ENCODE peak calls at places on chromosomes 5 and 9, in ten cellular contexts. U is retinal pigment epithelial cell, P is adipocyte, K is skeletal muscle cell, E is lower leg skin, M is Peyer's patch, L is astrocyte of the spinal cord, D is AG09309, Q is GM23338, J is AG10803. X is an unnamed sample.

GRCh38 chr5:117246386-117246785 is 671.8 kb upstream of the SEMA6A start:
- DNase-seq in M (no peak), K (no peak), J (no peak), P (no peak), U (no peak), Q (no peak), D (no peak), L (no peak), E (no peak), X (no peak)

GRCh38 chr5:59760798-59761348 is 132.7 kb downstream of the PDE4D start:
- DNase-seq in M (no peak), L (peak; percentile 78), D (no peak), J (peak; percentile 37), Q (no peak), K (peak; percentile 79), E (no peak), P (peak; percentile 25), U (no peak), X (peak; percentile 55)

GRCh38 chr5:851553-851952 is 767 bp upstream of the ZDHHC11 start:
- DNase-seq in P (no peak), E (peak; percentile 81), M (peak; percentile 34), L (no peak), K (no peak), D (no peak), U (no peak), J (no peak), Q (no peak), X (no peak)

GRCh38 chr9:111106202-111106601 is 67.9 kb upstream of the LPAR1 start:
- DNase-seq in U (no peak), L (no peak), J (no peak), E (no peak), K (no peak), Q (peak; percentile 10), P (no peak), M (no peak), D (no peak), X (no peak)

GRCh38 chr9:92196909-92197308 is 81.7 kb upstream of the SPTLC1 start:
- DNase-seq in K (no peak), L (no peak), J (peak; percentile 69), E (no peak), D (peak; percentile 66), U (peak; percentile 30), M (no peak), Q (no peak), P (peak; percentile 8), X (peak; percentile 65)

GRCh38 chr5:31442253-31442820 is 89.6 kb downstream of the DROSHA start:
- DNase-seq in P (peak; percentile 26), K (no peak), U (no peak), Q (no peak), E (no peak), D (no peak), L (no peak), J (no peak), M (no peak), X (peak; percentile 50)

GRCh38 chr9:24479266-24479665 is 66.4 kb downstream of the IZUMO3 start:
- DNase-seq in U (no peak), P (peak; percentile 7), L (no peak), Q (no peak), E (no peak), M (no peak), J (no peak), K (peak; percentile 75), D (no peak), X (no peak)

GRCh38 chr9:133878402-133878801 is 113.7 kb downstream of the VAV2 start:
- DNase-seq in L (no peak), U (no peak), K (no peak), J (no peak), D (no peak), E (no peak), Q (no peak), M (no peak), P (no peak), X (no peak)

GRCh38 chr9:37061763-37062162 is 27.7 kb upstream of the PAX5 start:
- DNase-seq in Q (no peak), E (no peak), M (no peak), L (peak; percentile 26), J (peak; percentile 11), U (no peak), P (no peak), D (peak; percentile 25), K (peak; percentile 8), X (peak; percentile 38)

GRCh38 chr5:156479864-156480263 is 152.9 kb downstream of the SGCD start:
- DNase-seq in Q (no peak), M (no peak), P (peak; percentile 89), E (no peak), D (peak; percentile 83), J (peak; percentile 96), U (no peak), L (peak; percentile 68), K (peak; percentile 89), X (peak; percentile 92)

GRCh38 chr5:151115272-151115905 is 34.6 kb upstream of the TNIP1 start:
- DNase-seq in D (peak; percentile 13), E (peak; percentile 96), Q (peak; percentile 84), J (peak; percentile 64), P (peak; percentile 86), L (peak; percentile 59), U (no peak), K (no peak), M (peak; percentile 89), X (peak; percentile 56)

GRCh38 chr5:135538261-135538660 is 2.5 kb upstream of the NEUROG1 start:
- DNase-seq in P (no peak), E (peak; percentile 57), M (no peak), J (no peak), D (no peak), L (no peak), U (peak; percentile 40), Q (no peak), K (no peak), X (no peak)

GRCh38 chr9:126480810-126481209 is 132.9 kb upstream of the LMX1B start:
- DNase-seq in J (no peak), E (no peak), U (no peak), P (no peak), D (no peak), L (no peak), M (no peak), K (no peak), Q (no peak), X (no peak)

GRCh38 chr9:81032030-81032572 is 657.2 kb downstream of the TLE1 start:
- DNase-seq in D (peak; percentile 55), K (peak; percentile 83), Q (no peak), J (peak; percentile 67), E (no peak), L (peak; percentile 89), M (no peak), U (peak; percentile 46), P (peak; percentile 78), X (peak; percentile 89)

GRCh38 chr9:38047301-38048251 is 21.5 kb downstream of the SHB start:
- DNase-seq in L (peak; percentile 92), Q (peak; percentile 91), M (peak; percentile 81), K (no peak), J (peak; percentile 96), D (peak; percentile 81), P (peak; percentile 83), U (peak; percentile 83), E (no peak), X (peak; percentile 95)

GRCh38 chr9:117868594-117868993 is 164.4 kb downstream of the TLR4 start:
- DNase-seq in M (no peak), U (no peak), P (no peak), K (no peak), E (no peak), J (no peak), L (no peak), D (no peak), Q (no peak), X (no peak)

GRCh38 chr9:127876026-127876763 is 1.3 kb downstream of the AK1 start:
- DNase-seq in K (no peak), U (no peak), D (no peak), Q (no peak), M (no peak), E (no peak), J (no peak), L (no peak), P (no peak), X (no peak)

GRCh38 chr9:115115924-115116323 is 2.0 kb downstream of the TNC start:
- DNase-seq in K (no peak), E (no peak), Q (no peak), J (peak; percentile 78), L (peak; percentile 63), M (no peak), P (peak; percentile 63), U (no peak), D (no peak), X (peak; percentile 82)
- H3K4me3 ChIP-seq in K (no peak overlapping the region), E (no peak overlapping the region), Q (no peak overlapping the region), J (peak overlapping the region; percentile 79), L (peak overlapping the region; percentile 58), M (no peak overlapping the region), P (peak overlapping the region; percentile 85), U (no peak overlapping the region), D (peak overlapping the region; percentile 68), X (peak overlapping the region; percentile 84)

GRCh38 chr9:114905160-114905940 is 25.0 kb downstream of the TNFSF8 start:
- DNase-seq in E (no peak), D (no peak), P (no peak), L (no peak), Q (no peak), J (peak; percentile 56), K (no peak), M (no peak), U (no peak), X (no peak)

GRCh38 chr9:114900937-114901802 is 29.2 kb downstream of the TNFSF8 start:
- DNase-seq in K (no peak), P (peak; percentile 62), E (no peak), M (no peak), Q (no peak), L (peak; percentile 76), J (peak; percentile 81), D (no peak), U (no peak), X (peak; percentile 91)

GRCh38 chr9:114899461-114899860 is 30.9 kb downstream of the TNFSF8 start:
- DNase-seq in J (no peak), L (no peak), M (no peak), E (no peak), P (peak; percentile 73), U (peak; percentile 75), D (no peak), K (no peak), Q (no peak), X (peak; percentile 16)

GRCh38 chr9:114906922-114907571 is 23.3 kb downstream of the TNFSF8 start:
- DNase-seq in D (no peak), J (no peak), L (peak; percentile 52), U (no peak), K (no peak), E (no peak), P (peak; percentile 78), Q (peak; percentile 91), M (no peak), X (peak; percentile 61)

GRCh38 chr9:114902773-114903589 is 27.4 kb downstream of the TNFSF8 start:
- DNase-seq in K (no peak), Q (no peak), J (no peak), L (peak; percentile 31), D (no peak), P (no peak), E (no peak), U (no peak), M (no peak), X (peak; percentile 51)
- H3K4me3 ChIP-seq in K (no peak overlapping the region), Q (no peak overlapping the region), J (no peak overlapping the region), L (no peak overlapping the region), D (no peak overlapping the region), P (no peak overlapping the region), E (no peak overlapping the region), U (no peak overlapping the region), M (no peak overlapping the region), X (no peak overlapping the region)

GRCh38 chr9:136741885-136742568 is 713 bp downstream of the LCN10 start:
- DNase-seq in D (no peak), K (no peak), J (no peak), U (no peak), Q (no peak), L (no peak), E (no peak), P (no peak), M (no peak), X (no peak)
- H3K4me3 ChIP-seq in D (no peak overlapping the region), K (no peak overlapping the region), J (no peak overlapping the region), U (no peak overlapping the region), Q (peak overlapping the region; percentile 26), L (no peak overlapping the region), E (no peak overlapping the region), P (no peak overlapping the region), M (peak overlapping the region; percentile 39), X (no peak overlapping the region)

GRCh38 chr5:112419596-112420110 is 576 bp upstream of the EPB41L4A start:
- DNase-seq in Q (peak; percentile 68), M (peak; percentile 85), J (peak; percentile 8), P (peak; percentile 44), L (peak; percentile 32), K (no peak), E (peak; percentile 93), D (no peak), U (no peak), X (no peak)
- H3K4me3 ChIP-seq in Q (peak overlapping the region; percentile 87), M (peak overlapping the region; percentile 57), J (peak overlapping the region; percentile 47), P (peak overlapping the region; percentile 85), L (peak overlapping the region; percentile 59), K (peak overlapping the region; percentile 53), E (peak overlapping the region; percentile 84), D (peak overlapping the region; percentile 35), U (peak overlapping the region; percentile 83), X (peak overlapping the region; percentile 40)

X was measured in IMR-90.